ENCODE peak calls at places on chromosomes 3 and 15, in ten cellular contexts. One of them, this sample, is unnamed.
A peak's percentile ranks its signal among the peaks of the same experiment; 100 is the strongest.

GRCh38 chr3:149934524-149934923 is 36.2 kb downstream of the PFN2 start:
- DNase-seq in uterus: peak; percentile 46
- DNase-seq in colonic mucosa: no peak
- DNase-seq in Caco-2: no peak
- DNase-seq in IMR-90: peak; percentile 85
- DNase-seq in heart left ventricle: peak; percentile 49
- DNase-seq in A673: no peak
- DNase-seq in fibroblast of villous mesenchyme: peak; percentile 67
- DNase-seq in AG04449: peak; percentile 61
- DNase-seq in OCI-LY7: no peak
- DNase-seq in this sample: peak; percentile 88

GRCh38 chr3:187739125-187739560 is 6.1 kb downstream of the BCL6 start:
- DNase-seq in OCI-LY7: peak; percentile 38
- DNase-seq in heart left ventricle: peak; percentile 51
- DNase-seq in A673: no peak
- DNase-seq in Caco-2: no peak
- DNase-seq in fibroblast of villous mesenchyme: no peak
- DNase-seq in AG04449: no peak
- DNase-seq in IMR-90: no peak
- DNase-seq in uterus: no peak
- DNase-seq in colonic mucosa: peak; percentile 56
- DNase-seq in this sample: no peak

GRCh38 chr15:71115567-71116351 is 488 bp downstream of the THSD4 start:
- DNase-seq in OCI-LY7: no peak
- DNase-seq in fibroblast of villous mesenchyme: peak; percentile 58
- DNase-seq in A673: peak; percentile 31
- DNase-seq in Caco-2: peak; percentile 52
- DNase-seq in uterus: peak; percentile 49
- DNase-seq in colonic mucosa: peak; percentile 72
- DNase-seq in IMR-90: peak; percentile 58
- DNase-seq in heart left ventricle: peak; percentile 54
- DNase-seq in AG04449: no peak
- DNase-seq in this sample: peak; percentile 62

GRCh38 chr15:36313021-36313420 is 266.4 kb upstream of the CDIN1 start:
- DNase-seq in IMR-90: peak; percentile 61
- DNase-seq in fibroblast of villous mesenchyme: no peak
- DNase-seq in colonic mucosa: no peak
- DNase-seq in heart left ventricle: no peak
- DNase-seq in AG04449: no peak
- DNase-seq in uterus: no peak
- DNase-seq in Caco-2: no peak
- DNase-seq in OCI-LY7: no peak
- DNase-seq in A673: no peak
- DNase-seq in this sample: peak; percentile 19

GRCh38 chr3:49618412-49618811 is 55.7 kb upstream of the APEH start:
- DNase-seq in fibroblast of villous mesenchyme: no peak
- DNase-seq in OCI-LY7: no peak
- DNase-seq in heart left ventricle: no peak
- DNase-seq in IMR-90: no peak
- DNase-seq in colonic mucosa: no peak
- DNase-seq in AG04449: no peak
- DNase-seq in uterus: no peak
- DNase-seq in Caco-2: no peak
- DNase-seq in A673: no peak
- DNase-seq in this sample: no peak

GRCh38 chr15:82159922-82160321 is 102.6 kb downstream of the EFL1 start:
- DNase-seq in IMR-90: peak; percentile 100
- DNase-seq in AG04449: peak; percentile 99
- DNase-seq in OCI-LY7: no peak
- DNase-seq in uterus: no peak
- DNase-seq in colonic mucosa: no peak
- DNase-seq in heart left ventricle: no peak
- DNase-seq in fibroblast of villous mesenchyme: peak; percentile 84
- DNase-seq in A673: no peak
- DNase-seq in Caco-2: no peak
- DNase-seq in this sample: peak; percentile 100

GRCh38 chr3:194176274-194176991 is 40.5 kb downstream of the HES1 start:
- DNase-seq in uterus: no peak
- DNase-seq in IMR-90: no peak
- DNase-seq in fibroblast of villous mesenchyme: peak; percentile 60
- DNase-seq in A673: no peak
- DNase-seq in OCI-LY7: no peak
- DNase-seq in AG04449: no peak
- DNase-seq in Caco-2: no peak
- DNase-seq in colonic mucosa: no peak
- DNase-seq in heart left ventricle: no peak
- DNase-seq in this sample: no peak

GRCh38 chr15:62362608-62363007 is 197.5 kb upstream of the C2CD4B start:
- DNase-seq in AG04449: peak; percentile 45
- DNase-seq in uterus: no peak
- DNase-seq in colonic mucosa: no peak
- DNase-seq in IMR-90: peak; percentile 51
- DNase-seq in A673: no peak
- DNase-seq in Caco-2: no peak
- DNase-seq in OCI-LY7: no peak
- DNase-seq in heart left ventricle: no peak
- DNase-seq in fibroblast of villous mesenchyme: peak; percentile 68
- DNase-seq in this sample: peak; percentile 76

GRCh38 chr3:155049959-155050358 is 30.2 kb upstream of the MME start:
- DNase-seq in A673: no peak
- DNase-seq in heart left ventricle: no peak
- DNase-seq in colonic mucosa: no peak
- DNase-seq in fibroblast of villous mesenchyme: no peak
- DNase-seq in IMR-90: no peak
- DNase-seq in uterus: no peak
- DNase-seq in OCI-LY7: no peak
- DNase-seq in Caco-2: no peak
- DNase-seq in AG04449: no peak
- DNase-seq in this sample: no peak

GRCh38 chr3:131454501-131454900 is 48.3 kb downstream of the MRPL3 start:
- DNase-seq in heart left ventricle: no peak
- DNase-seq in IMR-90: peak; percentile 66
- DNase-seq in Caco-2: no peak
- DNase-seq in AG04449: no peak
- DNase-seq in A673: no peak
- DNase-seq in colonic mucosa: no peak
- DNase-seq in fibroblast of villous mesenchyme: peak; percentile 45
- DNase-seq in OCI-LY7: no peak
- DNase-seq in uterus: no peak
- DNase-seq in this sample: peak; percentile 62

GRCh38 chr15:29216955-29217354 is 52.7 kb downstream of the NSMCE3 start:
- DNase-seq in A673: no peak
- DNase-seq in heart left ventricle: no peak
- DNase-seq in colonic mucosa: no peak
- DNase-seq in uterus: no peak
- DNase-seq in OCI-LY7: no peak
- DNase-seq in AG04449: no peak
- DNase-seq in IMR-90: no peak
- DNase-seq in Caco-2: no peak
- DNase-seq in fibroblast of villous mesenchyme: no peak
- DNase-seq in this sample: no peak

GRCh38 chr15:92601940-92602593 is 53.5 kb downstream of the FAM174B start:
- DNase-seq in IMR-90: no peak
- DNase-seq in OCI-LY7: no peak
- DNase-seq in colonic mucosa: no peak
- DNase-seq in uterus: no peak
- DNase-seq in Caco-2: no peak
- DNase-seq in heart left ventricle: no peak
- DNase-seq in fibroblast of villous mesenchyme: no peak
- DNase-seq in AG04449: no peak
- DNase-seq in A673: no peak
- DNase-seq in this sample: no peak

GRCh38 chr15:76533995-76534394 is 197.4 kb downstream of the ISL2 start:
- DNase-seq in A673: no peak
- DNase-seq in heart left ventricle: no peak
- DNase-seq in OCI-LY7: no peak
- DNase-seq in uterus: no peak
- DNase-seq in IMR-90: peak; percentile 69
- DNase-seq in fibroblast of villous mesenchyme: peak; percentile 45
- DNase-seq in AG04449: no peak
- DNase-seq in Caco-2: no peak
- DNase-seq in colonic mucosa: no peak
- DNase-seq in this sample: no peak

GRCh38 chr3:184335661-184336483 is 1.5 kb upstream of the FAM131A start:
- DNase-seq in AG04449: no peak
- DNase-seq in Caco-2: peak; percentile 86
- DNase-seq in colonic mucosa: peak; percentile 91
- DNase-seq in uterus: peak; percentile 90
- DNase-seq in OCI-LY7: peak; percentile 78
- DNase-seq in IMR-90: peak; percentile 78
- DNase-seq in A673: peak; percentile 84
- DNase-seq in heart left ventricle: peak; percentile 87
- DNase-seq in fibroblast of villous mesenchyme: peak; percentile 82
- DNase-seq in this sample: peak; percentile 80

GRCh38 chr15:58951388-58952060 is 18.0 kb upstream of the SLTM start:
- DNase-seq in colonic mucosa: no peak
- DNase-seq in OCI-LY7: no peak
- DNase-seq in AG04449: peak; percentile 40
- DNase-seq in Caco-2: no peak
- DNase-seq in uterus: no peak
- DNase-seq in A673: peak; percentile 39
- DNase-seq in fibroblast of villous mesenchyme: peak; percentile 47
- DNase-seq in IMR-90: peak; percentile 84
- DNase-seq in heart left ventricle: no peak
- DNase-seq in this sample: peak; percentile 89

DNA sequence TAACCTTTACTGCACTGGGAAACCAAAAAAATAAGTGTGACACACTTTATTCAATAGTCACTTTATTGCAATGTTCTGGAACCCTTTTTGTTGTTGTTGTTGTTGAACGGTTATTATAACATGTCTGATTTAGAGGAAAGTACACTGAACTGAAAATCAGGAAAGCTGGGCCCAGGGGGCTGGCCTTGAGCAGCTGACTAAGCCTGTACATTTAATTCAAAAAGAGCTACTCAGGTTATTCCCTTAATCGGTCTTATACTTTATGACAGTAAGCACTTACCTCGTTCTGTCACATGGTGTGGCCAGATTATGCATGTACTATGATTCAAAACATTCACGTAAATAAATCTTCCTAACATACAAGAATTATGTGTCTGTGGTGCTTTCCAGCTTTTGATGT is 382.6 kb upstream of the TPRG1 start:
- DNase-seq in uterus: no peak
- DNase-seq in heart left ventricle: no peak
- DNase-seq in colonic mucosa: no peak
- DNase-seq in AG04449: no peak
- DNase-seq in IMR-90: peak; percentile 30
- DNase-seq in fibroblast of villous mesenchyme: no peak
- DNase-seq in A673: no peak
- DNase-seq in OCI-LY7: no peak
- DNase-seq in Caco-2: no peak
- DNase-seq in this sample: peak; percentile 64
- H3K4me3 ChIP-seq in uterus: no peak overlapping the region
- H3K4me3 ChIP-seq in heart left ventricle: no peak overlapping the region
- H3K4me3 ChIP-seq in colonic mucosa: no peak overlapping the region
- H3K4me3 ChIP-seq in AG04449: no peak overlapping the region
- H3K4me3 ChIP-seq in IMR-90: no peak overlapping the region
- H3K4me3 ChIP-seq in fibroblast of villous mesenchyme: no peak overlapping the region
- H3K4me3 ChIP-seq in A673: no peak overlapping the region
- H3K4me3 ChIP-seq in OCI-LY7: no peak overlapping the region
- H3K4me3 ChIP-seq in Caco-2: no peak overlapping the region
- H3K4me3 ChIP-seq in this sample: no peak overlapping the region

DNA sequence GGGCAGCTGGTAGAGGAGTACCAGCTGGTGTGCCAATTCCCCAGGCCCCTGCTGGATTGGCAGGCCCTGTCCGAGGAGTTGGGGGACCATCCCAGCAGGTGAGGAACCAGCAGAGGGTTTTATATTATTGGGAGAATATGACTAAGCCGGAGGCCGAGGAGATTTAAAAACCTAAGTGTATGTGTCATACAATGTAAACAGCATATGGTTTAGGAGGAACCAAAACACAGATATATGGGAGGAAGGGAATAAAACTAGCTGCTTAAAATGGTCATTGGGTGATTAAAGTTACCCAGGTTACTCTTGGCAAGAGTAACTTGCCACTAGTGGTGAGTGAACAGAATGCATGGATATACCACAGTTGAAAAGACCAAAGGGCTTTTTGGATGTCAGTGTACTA is 22.1 kb downstream of the SNRPN start:
- DNase-seq in fibroblast of villous mesenchyme: no peak
- DNase-seq in IMR-90: peak; percentile 35
- DNase-seq in uterus: no peak
- DNase-seq in A673: no peak
- DNase-seq in colonic mucosa: no peak
- DNase-seq in Caco-2: no peak
- DNase-seq in OCI-LY7: no peak
- DNase-seq in heart left ventricle: no peak
- DNase-seq in AG04449: no peak
- DNase-seq in this sample: no peak
- TF ChIP-seq CTCF in fibroblast of villous mesenchyme: no peak
- TF ChIP-seq CTCF in IMR-90: no peak
- TF ChIP-seq CTCF in uterus: no peak
- TF ChIP-seq CTCF in A673: no peak
- TF ChIP-seq CTCF in colonic mucosa: no peak
- TF ChIP-seq CTCF in Caco-2: no peak
- TF ChIP-seq CTCF in OCI-LY7: no peak
- TF ChIP-seq CTCF in heart left ventricle: no peak
- TF ChIP-seq CTCF in AG04449: no peak
- TF ChIP-seq CTCF in this sample: no peak

DNA sequence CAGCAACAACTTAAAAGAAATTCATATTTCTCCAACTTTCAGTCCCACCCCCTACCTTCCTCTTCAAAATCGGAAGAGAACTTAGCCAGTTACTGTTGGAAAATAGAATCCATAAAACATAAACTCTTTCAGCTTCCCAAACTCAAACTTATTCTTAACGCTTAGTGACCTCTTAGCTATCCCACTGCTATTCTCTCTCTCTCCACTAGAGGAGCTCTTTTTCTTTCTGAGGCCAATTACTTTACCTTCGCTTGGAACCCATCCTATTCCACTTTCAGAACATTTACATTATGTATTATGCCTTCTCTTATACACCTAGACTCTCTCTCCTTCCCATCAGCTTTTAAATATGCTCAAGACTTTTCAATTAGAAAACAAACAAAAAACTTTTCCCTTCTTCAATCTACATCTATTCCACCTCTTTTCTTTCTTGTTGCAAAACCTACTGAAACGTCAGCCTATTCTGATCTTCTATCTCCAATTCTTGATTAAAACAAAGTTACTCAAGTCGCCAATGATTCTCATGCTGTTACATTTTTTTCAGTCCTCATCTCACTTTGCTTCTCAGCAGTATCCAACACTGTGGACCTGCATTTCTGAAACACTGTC is 13.4 kb upstream of the GHSR start:
- DNase-seq in A673: peak; percentile 48
- DNase-seq in fibroblast of villous mesenchyme: peak; percentile 35
- DNase-seq in heart left ventricle: no peak
- DNase-seq in colonic mucosa: no peak
- DNase-seq in uterus: no peak
- DNase-seq in AG04449: no peak
- DNase-seq in IMR-90: peak; percentile 10
- DNase-seq in OCI-LY7: peak; percentile 45
- DNase-seq in Caco-2: peak; percentile 24
- DNase-seq in this sample: peak; percentile 46
- H3K4me3 ChIP-seq in A673: no peak overlapping the region
- H3K4me3 ChIP-seq in fibroblast of villous mesenchyme: no peak overlapping the region
- H3K4me3 ChIP-seq in heart left ventricle: no peak overlapping the region
- H3K4me3 ChIP-seq in colonic mucosa: no peak overlapping the region
- H3K4me3 ChIP-seq in uterus: no peak overlapping the region
- H3K4me3 ChIP-seq in AG04449: no peak overlapping the region
- H3K4me3 ChIP-seq in IMR-90: no peak overlapping the region
- H3K4me3 ChIP-seq in OCI-LY7: no peak overlapping the region
- H3K4me3 ChIP-seq in Caco-2: no peak overlapping the region
- H3K4me3 ChIP-seq in this sample: no peak overlapping the region

GRCh38 chr3:109228391-109229080 is 87.8 kb downstream of the DPPA2 start:
- DNase-seq in colonic mucosa: no peak
- DNase-seq in heart left ventricle: no peak
- DNase-seq in A673: no peak
- DNase-seq in fibroblast of villous mesenchyme: no peak
- DNase-seq in OCI-LY7: no peak
- DNase-seq in AG04449: no peak
- DNase-seq in Caco-2: no peak
- DNase-seq in uterus: no peak
- DNase-seq in IMR-90: no peak
- DNase-seq in this sample: no peak

GRCh38 chr3:109224333-109224732 is 87.8 kb downstream of the C3orf85 start:
- DNase-seq in OCI-LY7: no peak
- DNase-seq in Caco-2: peak; percentile 54
- DNase-seq in uterus: no peak
- DNase-seq in heart left ventricle: no peak
- DNase-seq in A673: no peak
- DNase-seq in fibroblast of villous mesenchyme: no peak
- DNase-seq in colonic mucosa: peak; percentile 65
- DNase-seq in IMR-90: no peak
- DNase-seq in AG04449: no peak
- DNase-seq in this sample: no peak
- TF ChIP-seq CTCF in OCI-LY7: peak; percentile 44
- TF ChIP-seq CTCF in Caco-2: peak; percentile 55
- TF ChIP-seq CTCF in uterus: no peak
- TF ChIP-seq CTCF in heart left ventricle: no peak
- TF ChIP-seq CTCF in A673: peak; percentile 40
- TF ChIP-seq CTCF in fibroblast of villous mesenchyme: no peak
- TF ChIP-seq CTCF in colonic mucosa: peak; percentile 45
- TF ChIP-seq CTCF in IMR-90: no peak
- TF ChIP-seq CTCF in AG04449: no peak
- TF ChIP-seq CTCF in this sample: no peak

This sample was measured in cardiac fibroblast.